ENCODE peak calls at places on chromosome X, in four cellular contexts. P, X, S and R are unnamed samples.

GRCh38 chrX:82218361-82218760 is 1016.5 kb downstream of the SH3BGRL start:
- DNase-seq in X (no peak), S (no peak), P (no peak), R (peak; percentile 47)

GRCh38 chrX:18994713-18995112 is 10.8 kb upstream of the PHKA2 start:
- DNase-seq in S (no peak), X (no peak), P (no peak), R (no peak)

GRCh38 chrX:24673424-24673823 is 20.3 kb upstream of the POLA1 start:
- DNase-seq in S (no peak), X (no peak), P (no peak), R (no peak)

GRCh38 chrX:112766774-112767173 is 73.9 kb downstream of the AMOT start:
- DNase-seq in S (no peak), P (no peak), X (no peak), R (no peak)

GRCh38 chrX:136725446-136726104 is 55.2 kb downstream of the ARHGEF6 start:
- DNase-seq in S (no peak), P (no peak), X (no peak), R (no peak)

GRCh38 chrX:11446331-11446730 is 153.1 kb downstream of the AMELX start:
- DNase-seq in X (no peak), P (no peak), S (no peak), R (no peak)

GRCh38 chrX:64204252-64204651 is 1.3 kb downstream of the AMER1 start:
- DNase-seq in X (no peak), P (no peak), S (peak; percentile 29), R (peak; percentile 59)

GRCh38 chrX:39626749-39627148 is 471.0 kb downstream of the BCOR start:
- DNase-seq in X (no peak), S (no peak), P (no peak), R (no peak)

GRCh38 chrX:50814701-50815476 is 895 bp upstream of the SHROOM4 start:
- DNase-seq in X (no peak), S (no peak), P (no peak), R (no peak)

GRCh38 chrX:7028246-7028645 is 119.3 kb upstream of the STS start:
- DNase-seq in S (no peak), X (no peak), P (no peak), R (no peak)

GRCh38 chrX:283115-283845 is 2.1 kb downstream of the PLCXD1 start:
- DNase-seq in X (peak; percentile 91), P (peak; percentile 93), S (peak; percentile 90), R (peak; percentile 97)

GRCh38 chrX:107825698-107826285 is at the start of gene MID2:
- DNase-seq in P (peak; percentile 72), S (peak; percentile 67), X (peak; percentile 55), R (peak; percentile 88)

GRCh38 chrX:154468217-154468616 is 10.1 kb downstream of the PLXNA3 start:
- DNase-seq in P (no peak), S (no peak), X (no peak), R (no peak)

GRCh38 chrX:4570141-4570540 is 856.7 kb upstream of the PRKX start:
- DNase-seq in X (no peak), P (no peak), S (peak; percentile 60), R (no peak)

GRCh38 chrX:103480526-103480925 is 38.8 kb downstream of the RAB40A start:
- DNase-seq in X (no peak), P (no peak), S (no peak), R (no peak)

GRCh38 chrX:103440621-103441020 is 64.3 kb downstream of the BEX3 start:
- DNase-seq in P (no peak), S (no peak), X (no peak), R (peak; percentile 1)

GRCh38 chrX:100609591-100609990 is 24.9 kb downstream of the TNMD start:
- DNase-seq in P (no peak), S (no peak), X (no peak), R (no peak)

GRCh38 chrX:39067866-39068265 is 266.6 kb downstream of the MID1IP1 start:
- DNase-seq in P (no peak), X (no peak), S (no peak), R (no peak)

GRCh38 chrX:154797006-154797405 is 8.3 kb downstream of the MPP1 start:
- DNase-seq in X (no peak), S (no peak), P (no peak), R (no peak)